ENCODE peak calls at places on chromosomes 2 and 18, in four cellular contexts. One of them, this sample, is unnamed.

GRCh38 chr2:167438206-167438605 is 549.9 kb downstream of the XIRP2 start:
- DNase-seq in astrocyte of the hippocampus: peak; percentile 67
- DNase-seq in NCI-H1048: no peak
- DNase-seq in astrocyte of the spinal cord: peak; percentile 77
- DNase-seq in this sample: no peak

GRCh38 chr18:74175658-74176057 is 27.3 kb downstream of the TIMM21 start:
- DNase-seq in astrocyte of the hippocampus: no peak
- DNase-seq in NCI-H1048: no peak
- DNase-seq in astrocyte of the spinal cord: no peak
- DNase-seq in this sample: no peak

GRCh38 chr2:219125886-219126270 is 34.7 kb downstream of the NHEJ1 start:
- DNase-seq in astrocyte of the hippocampus: no peak
- DNase-seq in NCI-H1048: no peak
- DNase-seq in astrocyte of the spinal cord: peak; percentile 45
- DNase-seq in this sample: no peak

GRCh38 chr2:4653989-4654388 is 950.6 kb downstream of the DCDC2C start:
- DNase-seq in astrocyte of the hippocampus: no peak
- DNase-seq in NCI-H1048: no peak
- DNase-seq in astrocyte of the spinal cord: no peak
- DNase-seq in this sample: no peak

GRCh38 chr2:202171246-202171833 is 67.1 kb downstream of the SUMO1 start:
- DNase-seq in astrocyte of the hippocampus: peak; percentile 63
- DNase-seq in NCI-H1048: no peak
- DNase-seq in astrocyte of the spinal cord: peak; percentile 38
- DNase-seq in this sample: peak; percentile 62

GRCh38 chr18:10454800-10455550 is 540 bp downstream of the APCDD1 start:
- DNase-seq in astrocyte of the hippocampus: peak; percentile 58
- DNase-seq in NCI-H1048: no peak
- DNase-seq in astrocyte of the spinal cord: no peak
- DNase-seq in this sample: no peak

GRCh38 chr2:15883684-15884083 is 56.7 kb upstream of the MYCN start:
- DNase-seq in astrocyte of the hippocampus: no peak
- DNase-seq in NCI-H1048: no peak
- DNase-seq in astrocyte of the spinal cord: no peak
- DNase-seq in this sample: no peak

GRCh38 chr18:74259332-74259731 is 32.4 kb downstream of the CYB5A start:
- DNase-seq in astrocyte of the hippocampus: no peak
- DNase-seq in NCI-H1048: no peak
- DNase-seq in astrocyte of the spinal cord: no peak
- DNase-seq in this sample: no peak

GRCh38 chr2:56017784-56018183 is 94.2 kb upstream of the EFEMP1 start:
- DNase-seq in astrocyte of the hippocampus: no peak
- DNase-seq in NCI-H1048: no peak
- DNase-seq in astrocyte of the spinal cord: no peak
- DNase-seq in this sample: no peak

GRCh38 chr2:109129921-109130725 is 1.1 kb downstream of the SH3RF3 start:
- DNase-seq in astrocyte of the hippocampus: peak; percentile 71
- DNase-seq in NCI-H1048: no peak
- DNase-seq in astrocyte of the spinal cord: peak; percentile 41
- DNase-seq in this sample: peak; percentile 80

GRCh38 chr2:165141601-165142000 is 62.2 kb downstream of the SCN3A start:
- DNase-seq in astrocyte of the hippocampus: no peak
- DNase-seq in NCI-H1048: no peak
- DNase-seq in astrocyte of the spinal cord: peak; percentile 11
- DNase-seq in this sample: no peak

GRCh38 chr2:144548532-144549191 is 28.7 kb upstream of the ZEB2 start:
- DNase-seq in astrocyte of the hippocampus: no peak
- DNase-seq in NCI-H1048: no peak
- DNase-seq in astrocyte of the spinal cord: no peak
- DNase-seq in this sample: no peak

GRCh38 chr2:111982822-111983221 is 72.2 kb upstream of the TMEM87B start:
- DNase-seq in astrocyte of the hippocampus: no peak
- DNase-seq in NCI-H1048: no peak
- DNase-seq in astrocyte of the spinal cord: no peak
- DNase-seq in this sample: no peak

GRCh38 chr2:188142636-188143035 is 149.0 kb upstream of the GULP1 start:
- DNase-seq in astrocyte of the hippocampus: peak; percentile 12
- DNase-seq in NCI-H1048: peak; percentile 22
- DNase-seq in astrocyte of the spinal cord: peak; percentile 55
- DNase-seq in this sample: no peak

GRCh38 chr2:14756981-14757657 is 124.6 kb downstream of the LRATD1 start:
- DNase-seq in astrocyte of the hippocampus: peak; percentile 74
- DNase-seq in NCI-H1048: no peak
- DNase-seq in astrocyte of the spinal cord: peak; percentile 81
- DNase-seq in this sample: no peak

GRCh38 chr18:48879008-48879431 is 71.7 kb downstream of the SMAD7 start:
- DNase-seq in astrocyte of the hippocampus: no peak
- DNase-seq in NCI-H1048: no peak
- DNase-seq in astrocyte of the spinal cord: no peak
- DNase-seq in this sample: no peak

GRCh38 chr2:238096311-238097011 is 3.7 kb upstream of the ESPNL start:
- DNase-seq in astrocyte of the hippocampus: no peak
- DNase-seq in NCI-H1048: no peak
- DNase-seq in astrocyte of the spinal cord: peak; percentile 17
- DNase-seq in this sample: no peak

GRCh38 chr2:169344736-169345506 is 17.4 kb downstream of the LRP2 start:
- DNase-seq in astrocyte of the hippocampus: peak; percentile 8
- DNase-seq in NCI-H1048: no peak
- DNase-seq in astrocyte of the spinal cord: no peak
- DNase-seq in this sample: no peak

GRCh38 chr18:3238742-3239141 is 8.9 kb upstream of the MYL12A start:
- DNase-seq in astrocyte of the hippocampus: no peak
- DNase-seq in NCI-H1048: no peak
- DNase-seq in astrocyte of the spinal cord: no peak
- DNase-seq in this sample: no peak

This sample was measured in coronary artery.